ENCODE peak calls at places on chromosomes 7 and 10, in six cellular contexts. One of them, this sample, is unnamed.

GRCh38 chr10:9786576-9786975 is 1231.1 kb upstream of the CELF2 start:
- DNase-seq in AG04450: peak; percentile 8
- DNase-seq in Calu3: no peak
- DNase-seq in activated effector memory CD4-positive, alpha-beta T cell treated with Interleukin-2 at 50 U/mL for 16 hours: no peak
- DNase-seq in neural progenitor cell: no peak
- DNase-seq in astrocyte of the spinal cord: peak; percentile 79
- DNase-seq in this sample: no peak

GRCh38 chr7:150587551-150587950 is 20.4 kb downstream of the GIMAP4 start:
- DNase-seq in Calu3: no peak
- DNase-seq in neural progenitor cell: no peak
- DNase-seq in activated effector memory CD4-positive, alpha-beta T cell treated with Interleukin-2 at 50 U/mL for 16 hours: no peak
- DNase-seq in AG04450: no peak
- DNase-seq in astrocyte of the spinal cord: no peak
- DNase-seq in this sample: no peak

GRCh38 chr7:150322833-150323681 is at the start of the genes ACTR3C and LRRC61:
- DNase-seq in Calu3: peak; percentile 67
- DNase-seq in AG04450: no peak
- DNase-seq in activated effector memory CD4-positive, alpha-beta T cell treated with Interleukin-2 at 50 U/mL for 16 hours: peak; percentile 49
- DNase-seq in neural progenitor cell: peak; percentile 57
- DNase-seq in astrocyte of the spinal cord: no peak
- DNase-seq in this sample: no peak

GRCh38 chr7:76272872-76273271 is 29.6 kb upstream of the HSPB1 start:
- DNase-seq in AG04450: no peak
- DNase-seq in neural progenitor cell: no peak
- DNase-seq in Calu3: no peak
- DNase-seq in astrocyte of the spinal cord: no peak
- DNase-seq in activated effector memory CD4-positive, alpha-beta T cell treated with Interleukin-2 at 50 U/mL for 16 hours: no peak
- DNase-seq in this sample: no peak

GRCh38 chr7:98691619-98692018 is 74.5 kb downstream of the NPTX2 start:
- DNase-seq in Calu3: no peak
- DNase-seq in activated effector memory CD4-positive, alpha-beta T cell treated with Interleukin-2 at 50 U/mL for 16 hours: no peak
- DNase-seq in neural progenitor cell: no peak
- DNase-seq in astrocyte of the spinal cord: no peak
- DNase-seq in AG04450: no peak
- DNase-seq in this sample: no peak

GRCh38 chr7:48108959-48109847 is 20.1 kb downstream of the UPP1 start:
- DNase-seq in Calu3: no peak
- DNase-seq in astrocyte of the spinal cord: no peak
- DNase-seq in activated effector memory CD4-positive, alpha-beta T cell treated with Interleukin-2 at 50 U/mL for 16 hours: no peak
- DNase-seq in neural progenitor cell: no peak
- DNase-seq in AG04450: no peak
- DNase-seq in this sample: no peak

GRCh38 chr7:128410092-128410665 is 397 bp upstream of the IMPDH1 start:
- DNase-seq in Calu3: peak; percentile 67
- DNase-seq in AG04450: peak; percentile 51
- DNase-seq in activated effector memory CD4-positive, alpha-beta T cell treated with Interleukin-2 at 50 U/mL for 16 hours: no peak
- DNase-seq in neural progenitor cell: peak; percentile 81
- DNase-seq in astrocyte of the spinal cord: peak; percentile 87
- DNase-seq in this sample: peak; percentile 57

GRCh38 chr7:39407139-39407538 is 159.1 kb upstream of the YAE1 start:
- DNase-seq in Calu3: peak; percentile 37
- DNase-seq in astrocyte of the spinal cord: no peak
- DNase-seq in activated effector memory CD4-positive, alpha-beta T cell treated with Interleukin-2 at 50 U/mL for 16 hours: no peak
- DNase-seq in AG04450: no peak
- DNase-seq in neural progenitor cell: no peak
- DNase-seq in this sample: no peak

GRCh38 chr10:61464461-61465215 is 11.5 kb upstream of the TMEM26 start:
- DNase-seq in Calu3: no peak
- DNase-seq in AG04450: peak; percentile 51
- DNase-seq in neural progenitor cell: no peak
- DNase-seq in activated effector memory CD4-positive, alpha-beta T cell treated with Interleukin-2 at 50 U/mL for 16 hours: no peak
- DNase-seq in astrocyte of the spinal cord: peak; percentile 38
- DNase-seq in this sample: no peak

GRCh38 chr7:107920048-107920772 is 29.2 kb downstream of the DLD start:
- DNase-seq in Calu3: no peak
- DNase-seq in neural progenitor cell: no peak
- DNase-seq in AG04450: no peak
- DNase-seq in astrocyte of the spinal cord: peak; percentile 48
- DNase-seq in activated effector memory CD4-positive, alpha-beta T cell treated with Interleukin-2 at 50 U/mL for 16 hours: no peak
- DNase-seq in this sample: no peak

GRCh38 chr10:87842776-87843497 is 20.4 kb downstream of the KLLN start:
- DNase-seq in neural progenitor cell: no peak
- DNase-seq in Calu3: no peak
- DNase-seq in activated effector memory CD4-positive, alpha-beta T cell treated with Interleukin-2 at 50 U/mL for 16 hours: no peak
- DNase-seq in astrocyte of the spinal cord: peak; percentile 87
- DNase-seq in AG04450: peak; percentile 48
- DNase-seq in this sample: no peak

GRCh38 chr7:13282377-13282980 is 595.0 kb downstream of the ARL4A start:
- DNase-seq in activated effector memory CD4-positive, alpha-beta T cell treated with Interleukin-2 at 50 U/mL for 16 hours: no peak
- DNase-seq in astrocyte of the spinal cord: peak; percentile 58
- DNase-seq in AG04450: peak; percentile 13
- DNase-seq in Calu3: no peak
- DNase-seq in neural progenitor cell: peak; percentile 5
- DNase-seq in this sample: peak; percentile 12

GRCh38 chr10:111707066-111707465 is 476.5 kb downstream of the GPAM start:
- DNase-seq in neural progenitor cell: no peak
- DNase-seq in Calu3: no peak
- DNase-seq in AG04450: no peak
- DNase-seq in activated effector memory CD4-positive, alpha-beta T cell treated with Interleukin-2 at 50 U/mL for 16 hours: no peak
- DNase-seq in astrocyte of the spinal cord: no peak
- DNase-seq in this sample: no peak

GRCh38 chr7:73612598-73613269 is 11.6 kb downstream of the MLXIPL start:
- DNase-seq in activated effector memory CD4-positive, alpha-beta T cell treated with Interleukin-2 at 50 U/mL for 16 hours: no peak
- DNase-seq in astrocyte of the spinal cord: peak; percentile 37
- DNase-seq in neural progenitor cell: peak; percentile 40
- DNase-seq in Calu3: peak; percentile 34
- DNase-seq in AG04450: no peak
- DNase-seq in this sample: no peak

GRCh38 chr10:124125305-124126116 is 32.1 kb upstream of the CHST15 start:
- DNase-seq in Calu3: no peak
- DNase-seq in astrocyte of the spinal cord: no peak
- DNase-seq in activated effector memory CD4-positive, alpha-beta T cell treated with Interleukin-2 at 50 U/mL for 16 hours: no peak
- DNase-seq in AG04450: no peak
- DNase-seq in neural progenitor cell: peak; percentile 46
- DNase-seq in this sample: no peak

GRCh38 chr7:2044311-2044882 is 188.3 kb downstream of the MAD1L1 start:
- DNase-seq in astrocyte of the spinal cord: no peak
- DNase-seq in Calu3: no peak
- DNase-seq in AG04450: no peak
- DNase-seq in neural progenitor cell: no peak
- DNase-seq in activated effector memory CD4-positive, alpha-beta T cell treated with Interleukin-2 at 50 U/mL for 16 hours: no peak
- DNase-seq in this sample: no peak

GRCh38 chr7:151987748-151988529 is 31.7 kb downstream of the GALNTL5 start:
- DNase-seq in neural progenitor cell: peak; percentile 26
- DNase-seq in astrocyte of the spinal cord: peak; percentile 56
- DNase-seq in AG04450: no peak
- DNase-seq in Calu3: no peak
- DNase-seq in activated effector memory CD4-positive, alpha-beta T cell treated with Interleukin-2 at 50 U/mL for 16 hours: no peak
- DNase-seq in this sample: no peak

GRCh38 chr10:128855656-128856428 is 611.2 kb upstream of the MGMT start:
- DNase-seq in activated effector memory CD4-positive, alpha-beta T cell treated with Interleukin-2 at 50 U/mL for 16 hours: no peak
- DNase-seq in AG04450: no peak
- DNase-seq in astrocyte of the spinal cord: no peak
- DNase-seq in neural progenitor cell: no peak
- DNase-seq in Calu3: no peak
- DNase-seq in this sample: no peak